ENCODE peak calls at places on chromosome 4, in ten cellular contexts. I is astrocyte, U is tibial artery, R is fibroblast of lung, Q is uterus, P is breast epithelium, Z is cardiac fibroblast, D is AG10803, J is lower lobe of right lung, T is colonic mucosa. K is an unnamed sample.

GRCh38 chr4:140996757-140997156 is 136.5 kb downstream of the RNF150 start:
- DNase-seq in I (peak; percentile 98), U (no peak), R (peak; percentile 44), Q (no peak), P (no peak), Z (peak; percentile 9), D (peak; percentile 91), J (no peak), T (no peak), K (peak; percentile 41)

GRCh38 chr4:114599231-114600065 is 841 bp downstream of the UGT8 start:
- DNase-seq in I (peak; percentile 1), U (no peak), R (peak; percentile 13), Q (no peak), P (no peak), Z (no peak), D (no peak), J (no peak), T (peak; percentile 68), K (no peak)

GRCh38 chr4:87260477-87260876 is 40.1 kb upstream of the KLHL8 start:
- DNase-seq in I (no peak), U (no peak), R (no peak), Q (no peak), P (no peak), Z (no peak), D (no peak), J (no peak), T (no peak), K (no peak)

GRCh38 chr4:108135549-108136209 is 33.1 kb downstream of the LEF1 start:
- DNase-seq in I (no peak), U (no peak), R (no peak), Q (no peak), P (no peak), Z (no peak), D (no peak), J (no peak), T (no peak), K (no peak)

GRCh38 chr4:67776746-67777145 is 22.6 kb upstream of the GNRHR start:
- DNase-seq in I (no peak), U (no peak), R (no peak), Q (no peak), P (no peak), Z (no peak), D (no peak), J (no peak), T (no peak), K (no peak)

GRCh38 chr4:82711158-82711785 is 87.3 kb downstream of the SCD5 start:
- DNase-seq in I (no peak), U (no peak), R (no peak), Q (no peak), P (no peak), Z (no peak), D (no peak), J (no peak), T (no peak), K (no peak)

GRCh38 chr4:93719552-93719951 is 109.0 kb upstream of the ATOH1 start:
- DNase-seq in I (no peak), U (no peak), R (peak; percentile 9), Q (no peak), P (no peak), Z (no peak), D (no peak), J (no peak), T (no peak), K (no peak)

GRCh38 chr4:120443111-120443510 is 376.5 kb upstream of the MAD2L1 start:
- DNase-seq in I (no peak), U (no peak), R (peak; percentile 34), Q (no peak), P (no peak), Z (peak; percentile 21), D (peak; percentile 44), J (no peak), T (no peak), K (peak; percentile 94)

GRCh38 chr4:99763635-99764101 is 53.0 kb upstream of the DAPP1 start:
- DNase-seq in I (peak; percentile 92), U (peak; percentile 48), R (peak; percentile 98), Q (peak; percentile 62), P (no peak), Z (peak; percentile 91), D (peak; percentile 90), J (no peak), T (no peak), K (peak; percentile 99)

GRCh38 chr4:5249727-5250126 is 198.4 kb downstream of the STK32B start:
- DNase-seq in I (no peak), U (no peak), R (no peak), Q (no peak), P (no peak), Z (no peak), D (no peak), J (no peak), T (no peak), K (no peak)

GRCh38 chr4:123640271-123640670 is 243.7 kb downstream of the SPRY1 start:
- DNase-seq in I (peak; percentile 69), U (no peak), R (no peak), Q (no peak), P (no peak), Z (peak; percentile 33), D (peak; percentile 35), J (no peak), T (no peak), K (peak; percentile 75)

GRCh38 chr4:156390599-156391296 is 437.1 kb upstream of the CTSO start:
- DNase-seq in I (peak; percentile 44), U (no peak), R (peak; percentile 51), Q (no peak), P (no peak), Z (peak; percentile 71), D (peak; percentile 83), J (no peak), T (no peak), K (peak; percentile 71)

GRCh38 chr4:1713003-1713397 is 881 bp upstream of the SLBP start:
- DNase-seq in I (no peak), U (no peak), R (no peak), Q (no peak), P (no peak), Z (no peak), D (no peak), J (no peak), T (no peak), K (no peak)

DNA sequence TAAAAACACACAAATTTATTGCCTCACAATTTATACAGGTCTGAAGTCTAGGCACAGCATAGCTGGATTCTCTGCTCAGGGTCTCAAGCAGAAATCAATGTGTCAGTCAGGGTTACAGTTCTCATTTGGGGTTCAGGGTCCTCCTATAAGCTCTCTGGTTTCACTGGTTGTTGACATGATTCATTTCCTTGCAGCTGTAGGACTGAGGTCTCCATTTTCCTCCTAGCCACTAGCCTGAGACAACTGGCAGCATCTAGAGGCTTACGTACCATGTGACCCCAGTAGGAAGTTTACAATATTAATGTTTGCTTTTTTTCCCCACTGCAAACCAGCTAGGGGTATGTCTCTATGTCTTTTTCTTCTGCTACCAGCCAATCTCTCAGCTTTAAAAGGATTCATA is 102.5 kb downstream of the CPEB2 start:
- DNase-seq in I (no peak), U (no peak), R (peak; percentile 28), Q (no peak), P (no peak), Z (no peak), D (no peak), J (no peak), T (no peak), K (no peak)
- H3K4me3 ChIP-seq in I (no peak overlapping the region), U (no peak overlapping the region), R (no peak overlapping the region), Q (no peak overlapping the region), P (no peak overlapping the region), Z (no peak overlapping the region), D (no peak overlapping the region), J (no peak overlapping the region), T (no peak overlapping the region), K (no peak overlapping the region)

GRCh38 chr4:169912996-169913395 is 113.2 kb downstream of the MFAP3L start:
- DNase-seq in I (no peak), U (no peak), R (no peak), Q (no peak), P (no peak), Z (no peak), D (peak; percentile 8), J (no peak), T (no peak), K (no peak)
- TF ChIP-seq CTCF in I (no peak), U (no peak), R (no peak), Q (no peak), P (no peak), Z (no peak), D (no peak), J (no peak), T (no peak), K (no peak)

GRCh38 chr4:142386450-142386849 is 459.7 kb downstream of the INPP4B start:
- DNase-seq in I (no peak), U (no peak), R (no peak), Q (no peak), P (no peak), Z (no peak), D (no peak), J (no peak), T (no peak), K (no peak)

GRCh38 chr4:142380052-142380598 is 466.0 kb downstream of the INPP4B start:
- DNase-seq in I (no peak), U (no peak), R (no peak), Q (no peak), P (no peak), Z (no peak), D (no peak), J (no peak), T (no peak), K (no peak)

GRCh38 chr4:142383800-142384470 is 462.2 kb downstream of the INPP4B start:
- DNase-seq in I (peak; percentile 45), U (no peak), R (no peak), Q (no peak), P (no peak), Z (no peak), D (no peak), J (no peak), T (no peak), K (no peak)

GRCh38 chr4:142379277-142380051 is 466.6 kb downstream of the INPP4B start:
- DNase-seq in I (peak; percentile 94), U (no peak), R (peak; percentile 82), Q (no peak), P (no peak), Z (peak; percentile 72), D (peak; percentile 98), J (no peak), T (no peak), K (peak; percentile 84)

GRCh38 chr4:142383354-142383753 is 462.7 kb downstream of the INPP4B start:
- DNase-seq in I (no peak), U (no peak), R (no peak), Q (no peak), P (no peak), Z (no peak), D (no peak), J (no peak), T (no peak), K (no peak)
- H3K4me3 ChIP-seq in I (no peak overlapping the region), U (no peak overlapping the region), R (no peak overlapping the region), Q (no peak overlapping the region), P (no peak overlapping the region), Z (no peak overlapping the region), D (no peak overlapping the region), J (no peak overlapping the region), T (no peak overlapping the region), K (no peak overlapping the region)

GRCh38 chr4:142211444-142211843 is 575.1 kb downstream of the IL15 start:
- DNase-seq in I (no peak), U (no peak), R (no peak), Q (no peak), P (no peak), Z (no peak), D (no peak), J (no peak), T (no peak), K (no peak)
- TF ChIP-seq CTCF in I (no peak), U (no peak), R (no peak), Q (no peak), P (no peak), Z (no peak), D (no peak), J (no peak), T (no peak), K (no peak)